ENCODE peak calls at places on chromosomes 13 and 19, in eight cellular contexts. One of them, this sample, is unnamed.

GRCh38 chr19:49911381-49912145 is 14.9 kb upstream of the IL4I1 start:
- DNase-seq in cardiac fibroblast: peak; percentile 20
- DNase-seq in adrenal gland: no peak
- DNase-seq in Peyer's patch: no peak
- DNase-seq in mammary epithelial cell: no peak
- DNase-seq in foreskin fibroblast: no peak
- DNase-seq in PC-3: no peak
- DNase-seq in Caco-2: no peak
- DNase-seq in this sample: no peak

GRCh38 chr19:10009269-10009665 is 1.0 kb downstream of the COL5A3 start:
- DNase-seq in cardiac fibroblast: peak; percentile 93
- DNase-seq in adrenal gland: peak; percentile 53
- DNase-seq in Peyer's patch: no peak
- DNase-seq in mammary epithelial cell: peak; percentile 24
- DNase-seq in foreskin fibroblast: peak; percentile 87
- DNase-seq in PC-3: peak; percentile 27
- DNase-seq in Caco-2: peak; percentile 60
- DNase-seq in this sample: peak; percentile 52

GRCh38 chr13:51803018-51803417 is 945 bp downstream of the DHRS12 start:
- DNase-seq in cardiac fibroblast: no peak
- DNase-seq in adrenal gland: no peak
- DNase-seq in Peyer's patch: no peak
- DNase-seq in mammary epithelial cell: no peak
- DNase-seq in foreskin fibroblast: no peak
- DNase-seq in PC-3: no peak
- DNase-seq in Caco-2: peak; percentile 32
- DNase-seq in this sample: no peak

GRCh38 chr13:110779046-110779445 is 65.5 kb downstream of the ING1 start:
- DNase-seq in cardiac fibroblast: no peak
- DNase-seq in adrenal gland: no peak
- DNase-seq in Peyer's patch: no peak
- DNase-seq in mammary epithelial cell: no peak
- DNase-seq in foreskin fibroblast: no peak
- DNase-seq in PC-3: no peak
- DNase-seq in Caco-2: no peak
- DNase-seq in this sample: no peak

GRCh38 chr19:30092721-30093569 is 150.9 kb downstream of the URI1 start:
- DNase-seq in cardiac fibroblast: no peak
- DNase-seq in adrenal gland: no peak
- DNase-seq in Peyer's patch: no peak
- DNase-seq in mammary epithelial cell: no peak
- DNase-seq in foreskin fibroblast: no peak
- DNase-seq in PC-3: no peak
- DNase-seq in Caco-2: no peak
- DNase-seq in this sample: no peak

GRCh38 chr13:32135655-32136054 is 104.1 kb downstream of the FRY start:
- DNase-seq in cardiac fibroblast: peak; percentile 63
- DNase-seq in adrenal gland: no peak
- DNase-seq in Peyer's patch: no peak
- DNase-seq in mammary epithelial cell: peak; percentile 30
- DNase-seq in foreskin fibroblast: peak; percentile 70
- DNase-seq in PC-3: peak; percentile 25
- DNase-seq in Caco-2: no peak
- DNase-seq in this sample: no peak

GRCh38 chr19:31983647-31984046 is 361.8 kb upstream of the ZNF507 start:
- DNase-seq in cardiac fibroblast: no peak
- DNase-seq in adrenal gland: no peak
- DNase-seq in Peyer's patch: no peak
- DNase-seq in mammary epithelial cell: no peak
- DNase-seq in foreskin fibroblast: no peak
- DNase-seq in PC-3: no peak
- DNase-seq in Caco-2: no peak
- DNase-seq in this sample: no peak

GRCh38 chr19:23999821-24000610 is 85.3 kb downstream of the ZNF726 start:
- DNase-seq in cardiac fibroblast: no peak
- DNase-seq in adrenal gland: no peak
- DNase-seq in Peyer's patch: no peak
- DNase-seq in mammary epithelial cell: peak; percentile 74
- DNase-seq in foreskin fibroblast: no peak
- DNase-seq in PC-3: no peak
- DNase-seq in Caco-2: no peak
- DNase-seq in this sample: no peak

GRCh38 chr13:110525328-110526319 is 35.9 kb downstream of the RAB20 start:
- DNase-seq in cardiac fibroblast: no peak
- DNase-seq in adrenal gland: peak; percentile 92
- DNase-seq in Peyer's patch: peak; percentile 73
- DNase-seq in mammary epithelial cell: no peak
- DNase-seq in foreskin fibroblast: no peak
- DNase-seq in PC-3: no peak
- DNase-seq in Caco-2: no peak
- DNase-seq in this sample: peak; percentile 75

GRCh38 chr13:45108716-45109706 is 11.3 kb upstream of the GTF2F2 start:
- DNase-seq in cardiac fibroblast: peak; percentile 39
- DNase-seq in adrenal gland: no peak
- DNase-seq in Peyer's patch: peak; percentile 25
- DNase-seq in mammary epithelial cell: peak; percentile 21
- DNase-seq in foreskin fibroblast: peak; percentile 52
- DNase-seq in PC-3: no peak
- DNase-seq in Caco-2: no peak
- DNase-seq in this sample: peak; percentile 50

GRCh38 chr13:111956261-111957151 is 110.4 kb upstream of the SOX1 start:
- DNase-seq in cardiac fibroblast: no peak
- DNase-seq in adrenal gland: no peak
- DNase-seq in Peyer's patch: no peak
- DNase-seq in mammary epithelial cell: no peak
- DNase-seq in foreskin fibroblast: no peak
- DNase-seq in PC-3: no peak
- DNase-seq in Caco-2: no peak
- DNase-seq in this sample: no peak

GRCh38 chr13:99086149-99086868 is 108.4 kb upstream of the DOCK9 start:
- DNase-seq in cardiac fibroblast: peak; percentile 43
- DNase-seq in adrenal gland: peak; percentile 69
- DNase-seq in Peyer's patch: peak; percentile 49
- DNase-seq in mammary epithelial cell: peak; percentile 64
- DNase-seq in foreskin fibroblast: peak; percentile 84
- DNase-seq in PC-3: peak; percentile 52
- DNase-seq in Caco-2: peak; percentile 81
- DNase-seq in this sample: peak; percentile 76

GRCh38 chr19:14482112-14482941 is 7.2 kb upstream of the PTGER1 start:
- DNase-seq in cardiac fibroblast: no peak
- DNase-seq in adrenal gland: no peak
- DNase-seq in Peyer's patch: no peak
- DNase-seq in mammary epithelial cell: no peak
- DNase-seq in foreskin fibroblast: peak; percentile 24
- DNase-seq in PC-3: no peak
- DNase-seq in Caco-2: no peak
- DNase-seq in this sample: no peak

GRCh38 chr19:7637374-7638256 is 705 bp downstream of the STXBP2 start:
- DNase-seq in cardiac fibroblast: peak; percentile 33
- DNase-seq in adrenal gland: peak; percentile 55
- DNase-seq in Peyer's patch: peak; percentile 28
- DNase-seq in mammary epithelial cell: peak; percentile 8
- DNase-seq in foreskin fibroblast: no peak
- DNase-seq in PC-3: peak; percentile 42
- DNase-seq in Caco-2: peak; percentile 34
- DNase-seq in this sample: peak; percentile 89

GRCh38 chr13:25916119-25916518 is 135.7 kb downstream of the SHISA2 start:
- DNase-seq in cardiac fibroblast: no peak
- DNase-seq in adrenal gland: no peak
- DNase-seq in Peyer's patch: no peak
- DNase-seq in mammary epithelial cell: no peak
- DNase-seq in foreskin fibroblast: no peak
- DNase-seq in PC-3: no peak
- DNase-seq in Caco-2: no peak
- DNase-seq in this sample: no peak

GRCh38 chr13:95676100-95676774 is 702 bp upstream of the DNAJC3 start:
- DNase-seq in cardiac fibroblast: peak; percentile 50
- DNase-seq in adrenal gland: peak; percentile 50
- DNase-seq in Peyer's patch: peak; percentile 47
- DNase-seq in mammary epithelial cell: peak; percentile 66
- DNase-seq in foreskin fibroblast: peak; percentile 46
- DNase-seq in PC-3: peak; percentile 37
- DNase-seq in Caco-2: peak; percentile 46
- DNase-seq in this sample: peak; percentile 64

GRCh38 chr13:94858856-94859811 is 146.8 kb upstream of the SOX21 start:
- DNase-seq in cardiac fibroblast: no peak
- DNase-seq in adrenal gland: peak; percentile 66
- DNase-seq in Peyer's patch: no peak
- DNase-seq in mammary epithelial cell: no peak
- DNase-seq in foreskin fibroblast: peak; percentile 2
- DNase-seq in PC-3: no peak
- DNase-seq in Caco-2: no peak
- DNase-seq in this sample: peak; percentile 64

GRCh38 chr13:98290261-98290660 is 113.2 kb upstream of the RNF113B start:
- DNase-seq in cardiac fibroblast: no peak
- DNase-seq in adrenal gland: no peak
- DNase-seq in Peyer's patch: no peak
- DNase-seq in mammary epithelial cell: no peak
- DNase-seq in foreskin fibroblast: no peak
- DNase-seq in PC-3: no peak
- DNase-seq in Caco-2: no peak
- DNase-seq in this sample: no peak

GRCh38 chr19:29890392-29890791 is 51.6 kb upstream of the URI1 start:
- DNase-seq in cardiac fibroblast: no peak
- DNase-seq in adrenal gland: no peak
- DNase-seq in Peyer's patch: no peak
- DNase-seq in mammary epithelial cell: no peak
- DNase-seq in foreskin fibroblast: no peak
- DNase-seq in PC-3: no peak
- DNase-seq in Caco-2: no peak
- DNase-seq in this sample: no peak

GRCh38 chr19:33375760-33376159 is 2.3 kb downstream of the CEBPG start:
- DNase-seq in cardiac fibroblast: peak; percentile 36
- DNase-seq in adrenal gland: no peak
- DNase-seq in Peyer's patch: no peak
- DNase-seq in mammary epithelial cell: peak; percentile 29
- DNase-seq in foreskin fibroblast: no peak
- DNase-seq in PC-3: peak; percentile 21
- DNase-seq in Caco-2: no peak
- DNase-seq in this sample: no peak

GRCh38 chr19:18696023-18696422 is 12.5 kb downstream of the CRTC1 start:
- DNase-seq in cardiac fibroblast: no peak
- DNase-seq in adrenal gland: no peak
- DNase-seq in Peyer's patch: no peak
- DNase-seq in mammary epithelial cell: no peak
- DNase-seq in foreskin fibroblast: no peak
- DNase-seq in PC-3: no peak
- DNase-seq in Caco-2: no peak
- DNase-seq in this sample: no peak

GRCh38 chr19:21084343-21084742 is 2.3 kb downstream of the ZNF714 start:
- DNase-seq in cardiac fibroblast: peak; percentile 66
- DNase-seq in adrenal gland: no peak
- DNase-seq in Peyer's patch: no peak
- DNase-seq in mammary epithelial cell: peak; percentile 65
- DNase-seq in foreskin fibroblast: peak; percentile 61
- DNase-seq in PC-3: no peak
- DNase-seq in Caco-2: no peak
- DNase-seq in this sample: no peak

GRCh38 chr19:45137179-45137761 is 23.5 kb downstream of the NKPD1 start:
- DNase-seq in cardiac fibroblast: no peak
- DNase-seq in adrenal gland: no peak
- DNase-seq in Peyer's patch: peak; percentile 55
- DNase-seq in mammary epithelial cell: no peak
- DNase-seq in foreskin fibroblast: no peak
- DNase-seq in PC-3: no peak
- DNase-seq in Caco-2: no peak
- DNase-seq in this sample: no peak

GRCh38 chr19:3977242-3978143 is 6.6 kb upstream of the DAPK3 start:
- DNase-seq in cardiac fibroblast: no peak
- DNase-seq in adrenal gland: no peak
- DNase-seq in Peyer's patch: no peak
- DNase-seq in mammary epithelial cell: no peak
- DNase-seq in foreskin fibroblast: no peak
- DNase-seq in PC-3: no peak
- DNase-seq in Caco-2: no peak
- DNase-seq in this sample: no peak
- TF ChIP-seq CTCF in cardiac fibroblast: peak; percentile 23
- TF ChIP-seq CTCF in adrenal gland: no peak
- TF ChIP-seq CTCF in Peyer's patch: no peak
- TF ChIP-seq CTCF in mammary epithelial cell: peak; percentile 14
- TF ChIP-seq CTCF in foreskin fibroblast: no peak
- TF ChIP-seq CTCF in PC-3: no peak
- TF ChIP-seq CTCF in Caco-2: peak; percentile 27
- TF ChIP-seq CTCF in this sample: no peak

DNA sequence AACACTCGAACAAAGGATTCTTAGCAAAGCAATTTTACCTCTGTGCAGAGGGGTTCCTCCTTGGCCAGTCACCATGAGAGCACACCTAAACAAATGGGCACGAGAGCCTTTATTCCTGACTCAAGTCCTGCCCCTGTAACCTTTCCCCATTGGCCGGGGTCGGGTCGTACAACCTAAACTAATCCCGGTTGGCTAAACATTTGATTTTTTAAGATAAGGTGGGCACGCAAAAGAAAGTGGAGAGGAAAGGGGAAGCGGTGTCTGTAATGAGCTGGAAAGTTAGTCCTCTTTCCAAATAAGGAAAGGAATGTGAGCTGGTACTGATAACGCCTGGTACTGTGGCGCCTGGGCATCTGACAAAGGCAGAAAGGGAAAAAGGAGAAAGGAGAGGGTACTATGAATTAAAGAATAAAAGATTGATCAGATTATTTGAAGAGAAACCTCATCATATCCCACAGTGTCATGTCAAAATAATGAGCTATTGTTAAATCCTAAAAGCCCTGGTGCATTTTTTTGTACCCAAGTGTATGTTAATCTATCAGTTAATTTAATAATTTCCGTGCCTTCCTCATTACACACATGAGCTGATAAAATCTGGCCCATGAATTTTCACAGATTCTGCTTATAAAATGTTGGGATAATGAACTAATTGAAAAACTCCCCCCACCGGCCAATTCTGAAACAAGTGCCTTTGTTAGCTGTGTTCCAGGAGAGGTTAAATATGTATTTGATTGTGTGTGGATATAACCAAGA is 335.7 kb downstream of the RFC3 start:
- DNase-seq in cardiac fibroblast: no peak
- DNase-seq in adrenal gland: no peak
- DNase-seq in Peyer's patch: no peak
- DNase-seq in mammary epithelial cell: no peak
- DNase-seq in foreskin fibroblast: no peak
- DNase-seq in PC-3: no peak
- DNase-seq in Caco-2: no peak
- DNase-seq in this sample: no peak
- H3K4me3 ChIP-seq in cardiac fibroblast: no peak overlapping the region
- H3K4me3 ChIP-seq in adrenal gland: no peak overlapping the region
- H3K4me3 ChIP-seq in Peyer's patch: no peak overlapping the region
- H3K4me3 ChIP-seq in mammary epithelial cell: no peak overlapping the region
- H3K4me3 ChIP-seq in foreskin fibroblast: no peak overlapping the region
- H3K4me3 ChIP-seq in PC-3: no peak overlapping the region
- H3K4me3 ChIP-seq in Caco-2: no peak overlapping the region
- H3K4me3 ChIP-seq in this sample: no peak overlapping the region

GRCh38 chr13:21242236-21242635 is 65.8 kb downstream of the MRPL57 start:
- DNase-seq in cardiac fibroblast: no peak
- DNase-seq in adrenal gland: no peak
- DNase-seq in Peyer's patch: no peak
- DNase-seq in mammary epithelial cell: no peak
- DNase-seq in foreskin fibroblast: no peak
- DNase-seq in PC-3: no peak
- DNase-seq in Caco-2: no peak
- DNase-seq in this sample: no peak
- TF ChIP-seq CTCF in cardiac fibroblast: no peak
- TF ChIP-seq CTCF in adrenal gland: no peak
- TF ChIP-seq CTCF in Peyer's patch: no peak
- TF ChIP-seq CTCF in mammary epithelial cell: no peak
- TF ChIP-seq CTCF in foreskin fibroblast: no peak
- TF ChIP-seq CTCF in PC-3: no peak
- TF ChIP-seq CTCF in Caco-2: no peak
- TF ChIP-seq CTCF in this sample: no peak

GRCh38 chr13:20704459-20705069 is 1.1 kb downstream of the IL17D start:
- DNase-seq in cardiac fibroblast: no peak
- DNase-seq in adrenal gland: no peak
- DNase-seq in Peyer's patch: no peak
- DNase-seq in mammary epithelial cell: no peak
- DNase-seq in foreskin fibroblast: no peak
- DNase-seq in PC-3: no peak
- DNase-seq in Caco-2: no peak
- DNase-seq in this sample: no peak
- H3K4me3 ChIP-seq in cardiac fibroblast: peak overlapping the region; percentile 59
- H3K4me3 ChIP-seq in adrenal gland: no peak overlapping the region
- H3K4me3 ChIP-seq in Peyer's patch: peak overlapping the region; percentile 56
- H3K4me3 ChIP-seq in mammary epithelial cell: no peak overlapping the region
- H3K4me3 ChIP-seq in foreskin fibroblast: no peak overlapping the region
- H3K4me3 ChIP-seq in PC-3: peak overlapping the region; percentile 19
- H3K4me3 ChIP-seq in Caco-2: peak overlapping the region; percentile 92
- H3K4me3 ChIP-seq in this sample: peak overlapping the region; percentile 47